ENCODE peak calls at places on chromosomes 7 and 10, in four cellular contexts. Y is MCF 10A, U is lower lobe of right lung, G is left ventricle myocardium inferior. M is an unnamed sample.

GRCh38 chr10:125407000-125407502 is 246.7 kb upstream of the CTBP2 start:
- DNase-seq in Y (peak), U (no peak), G (no peak), M (no peak)

GRCh38 chr7:70668606-70669358 is 463.2 kb upstream of the GALNT17 start:
- DNase-seq in Y (no peak), U (no peak), G (peak), M (no peak)

GRCh38 chr7:7566651-7567611 is at the start of gene MIOS:
- DNase-seq in Y (peak), U (peak), G (peak), M (peak)

GRCh38 chr7:102834999-102835398 is 77.8 kb upstream of the LRRC17 start:
- DNase-seq in Y (peak), U (no peak), G (no peak), M (peak)

GRCh38 chr7:114302858-114303257 is 111.8 kb upstream of the FOXP2 start:
- DNase-seq in Y (no peak), U (no peak), G (no peak), M (no peak)

GRCh38 chr10:68989317-68989990 is 851 bp downstream of the KIFBP start:
- DNase-seq in Y (no peak), U (no peak), G (no peak), M (no peak)

GRCh38 chr10:116882631-116883030 is 33.3 kb downstream of the ENO4 start:
- DNase-seq in Y (no peak), U (no peak), G (no peak), M (no peak)

GRCh38 chr10:27724287-27724686 is 21.3 kb downstream of the MKX start:
- DNase-seq in Y (peak), U (no peak), G (no peak), M (no peak)

GRCh38 chr10:74910604-74911355 is 84.4 kb downstream of the KAT6B start:
- DNase-seq in Y (no peak), U (no peak), G (no peak), M (no peak)

GRCh38 chr7:91228327-91228726 is 35.9 kb upstream of the FZD1 start:
- DNase-seq in Y (no peak), U (no peak), G (no peak), M (peak)

GRCh38 chr10:75462865-75463264 is 31.4 kb downstream of the LRMDA start:
- DNase-seq in Y (no peak), U (no peak), G (no peak), M (no peak)

GRCh38 chr10:35387768-35388167 is 51.5 kb downstream of the CCNY start:
- DNase-seq in Y (peak), U (no peak), G (no peak), M (no peak)

GRCh38 chr10:132232553-132232949 is 45.8 kb downstream of the DPYSL4 start:
- DNase-seq in Y (no peak), U (peak), G (peak), M (no peak)

GRCh38 chr7:24717694-24718320 is 39.5 kb downstream of the GSDME start:
- DNase-seq in Y (no peak), U (no peak), G (no peak), M (no peak)

GRCh38 chr7:26603631-26604030 is 260.8 kb downstream of the SKAP2 start:
- DNase-seq in Y (peak), U (no peak), G (no peak), M (no peak)

GRCh38 chr10:21895932-21896331 is 107.6 kb downstream of the DNAJC1 start:
- DNase-seq in Y (no peak), U (no peak), G (no peak), M (no peak)

GRCh38 chr10:34698979-34699378 is 116.1 kb downstream of the PARD3 start:
- DNase-seq in Y (peak), U (no peak), G (no peak), M (peak)

GRCh38 chr10:120824864-120825263 is 26.3 kb upstream of the WDR11 start:
- DNase-seq in Y (peak), U (no peak), G (no peak), M (no peak)

GRCh38 chr10:36779238-36779846 is 346.1 kb upstream of the ANKRD30A start:
- DNase-seq in Y (peak), U (no peak), G (no peak), M (peak)

M was measured in foreskin melanocyte.